ENCODE peak calls at places on chromosome 6, in nine cellular contexts. R is CD8-positive, alpha-beta T cell; I is neural crest cell; C is ovary; Z is uterus; W is A549; O is tibial nerve; Y is lung; B is GM13976. T is an unnamed sample.

GRCh38 chr6:570812-571211 is 86.1 kb downstream of the HUS1B start:
- DNase-seq in Z (no peak), I (no peak), W (no peak), B (no peak), R (no peak), C (no peak), O (no peak), Y (no peak), T (no peak)

GRCh38 chr6:99521557-99522286 is 6.5 kb upstream of the USP45 start:
- DNase-seq in I (no peak), B (no peak), C (peak; percentile 46), W (peak; percentile 2), R (no peak), O (no peak), Y (peak; percentile 35), Z (peak; percentile 38), T (no peak)

GRCh38 chr6:111712398-111712797 is 106.7 kb upstream of the TRAF3IP2 start:
- DNase-seq in Y (no peak), R (no peak), B (no peak), W (peak; percentile 28), I (no peak), Z (no peak), O (no peak), C (peak; percentile 58), T (no peak)

GRCh38 chr6:13508711-13509705 is 21.6 kb upstream of the GFOD1 start:
- DNase-seq in Z (no peak), W (no peak), O (no peak), Y (no peak), I (no peak), B (peak; percentile 40), R (no peak), C (no peak), T (no peak)

GRCh38 chr6:1316482-1317220 is 4.8 kb downstream of the FOXQ1 start:
- DNase-seq in R (no peak), Y (no peak), C (no peak), Z (no peak), W (no peak), I (no peak), O (no peak), B (peak; percentile 40), T (no peak)

GRCh38 chr6:68638225-68638900 is 3.3 kb downstream of the ADGRB3 start:
- DNase-seq in B (peak; percentile 30), C (peak; percentile 38), O (no peak), Y (no peak), W (peak; percentile 34), Z (peak; percentile 35), I (peak; percentile 36), R (no peak), T (no peak)

GRCh38 chr6:140182819-140183218 is 808.4 kb upstream of the CITED2 start:
- DNase-seq in O (no peak), C (no peak), I (no peak), Y (no peak), R (no peak), Z (no peak), B (no peak), W (no peak), T (no peak)

GRCh38 chr6:66568271-66568670 is 861.2 kb upstream of the EYS start:
- DNase-seq in R (no peak), C (no peak), I (no peak), W (peak; percentile 0), O (no peak), B (no peak), Y (no peak), Z (no peak), T (no peak)

GRCh38 chr6:167572106-167572505 is 247.2 kb downstream of the TTLL2 start:
- DNase-seq in C (no peak), B (no peak), Y (no peak), Z (no peak), I (no peak), R (no peak), O (no peak), W (no peak), T (no peak)

GRCh38 chr6:130882370-130882769 is 55.2 kb downstream of the SMLR1 start:
- DNase-seq in B (no peak), Z (no peak), Y (no peak), W (no peak), C (no peak), R (no peak), I (no peak), O (no peak), T (no peak)

GRCh38 chr6:35024601-35025054 is 116.5 kb downstream of the TCP11 start:
- DNase-seq in B (no peak), W (peak; percentile 78), Y (peak; percentile 80), O (no peak), R (no peak), I (no peak), C (no peak), Z (no peak), T (no peak)

GRCh38 chr6:169976301-169977081 is 225.1 kb downstream of the ERMARD start:
- DNase-seq in O (no peak), I (no peak), R (no peak), Y (no peak), B (no peak), W (no peak), Z (no peak), C (no peak), T (no peak)

GRCh38 chr6:136784910-136785746 is 7.1 kb downstream of the MAP3K5 start:
- DNase-seq in O (peak; percentile 21), W (no peak), I (no peak), R (peak; percentile 16), Y (peak; percentile 59), B (no peak), Z (no peak), C (peak; percentile 66), T (no peak)

GRCh38 chr6:109000289-109000688 is 94.4 kb downstream of the SESN1 start:
- DNase-seq in Z (no peak), B (no peak), Y (no peak), I (no peak), O (no peak), W (no peak), C (no peak), R (no peak), T (no peak)

GRCh38 chr6:14510038-14510437 is 392.5 kb downstream of the CD83 start:
- DNase-seq in C (no peak), W (no peak), I (no peak), Y (no peak), O (no peak), B (no peak), Z (no peak), R (no peak), T (no peak)
- TF ChIP-seq CTCF in C (no peak), W (no peak), I (no peak), Y (no peak), O (no peak), B (no peak), Z (no peak), R (no peak), T (no peak)

DNA sequence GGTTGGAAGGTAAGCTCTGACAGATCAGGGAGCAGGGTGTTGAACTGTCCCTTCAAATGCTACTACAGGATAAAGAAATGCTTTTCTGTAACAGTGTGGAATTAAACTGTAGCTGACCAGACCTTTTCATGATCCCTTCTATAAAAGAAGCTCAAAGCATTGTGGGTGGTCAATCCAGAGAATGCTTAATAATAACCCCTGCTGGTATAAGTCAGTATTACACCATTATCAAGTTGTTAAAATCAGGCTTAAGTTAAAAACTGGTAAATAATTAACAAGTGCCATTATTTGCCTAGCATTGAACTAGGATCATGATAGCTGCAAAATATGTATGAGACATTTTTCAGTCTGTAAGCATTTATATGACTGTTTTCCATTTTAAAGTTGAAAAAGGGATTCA is 468.9 kb downstream of the PKHD1 start:
- DNase-seq in I (no peak), B (no peak), C (no peak), O (no peak), Y (no peak), R (no peak), W (peak; percentile 15), Z (no peak), T (no peak)
- TF ChIP-seq CTCF in I (peak; percentile 65), B (no peak), C (no peak), O (no peak), Y (no peak), R (peak; percentile 35), W (no peak), Z (no peak), T (no peak)

GRCh38 chr6:131949909-131950766 is 1.0 kb downstream of the CCN2 start:
- DNase-seq in Y (peak; percentile 86), I (peak; percentile 74), R (no peak), Z (peak; percentile 87), C (peak; percentile 85), O (peak; percentile 52), W (peak; percentile 75), B (peak; percentile 69), T (peak; percentile 21)

GRCh38 chr6:131948221-131948661 is 2.9 kb downstream of the CCN2 start:
- DNase-seq in Z (no peak), Y (no peak), O (no peak), W (no peak), R (no peak), C (no peak), B (no peak), I (no peak), T (no peak)

GRCh38 chr6:131950767-131951575 is at the start of gene CCN2:
- DNase-seq in O (peak; percentile 76), R (no peak), W (peak; percentile 94), I (peak; percentile 78), B (peak; percentile 36), Y (peak; percentile 90), C (peak; percentile 86), Z (peak; percentile 88), T (peak; percentile 33)

GRCh38 chr6:131948692-131949614 is 2.2 kb downstream of the CCN2 start:
- DNase-seq in Z (peak; percentile 58), C (peak; percentile 44), R (no peak), O (no peak), Y (no peak), I (no peak), B (no peak), W (no peak), T (no peak)

GRCh38 chr6:131949615-131949908 is 1.6 kb downstream of the CCN2 start:
- DNase-seq in B (no peak), O (no peak), C (no peak), Y (no peak), W (no peak), R (no peak), Z (no peak), I (no peak), T (no peak)
- TF ChIP-seq CTCF in B (no peak), O (no peak), C (no peak), Y (no peak), W (no peak), R (no peak), Z (no peak), I (no peak), T (no peak)

GRCh38 chr6:152954443-152954842 is 28.4 kb downstream of the FBXO5 start:
- DNase-seq in B (peak; percentile 32), Y (no peak), W (peak; percentile 7), C (no peak), O (no peak), R (no peak), Z (no peak), I (no peak), T (no peak)

GRCh38 chr6:152948150-152948768 is 34.6 kb downstream of the FBXO5 start:
- DNase-seq in Y (no peak), I (peak; percentile 8), R (no peak), W (peak; percentile 43), Z (no peak), O (no peak), C (no peak), B (peak; percentile 49), T (no peak)

GRCh38 chr6:152950240-152950639 is 32.6 kb downstream of the FBXO5 start:
- DNase-seq in I (no peak), C (no peak), O (no peak), W (no peak), Z (no peak), B (no peak), Y (no peak), R (no peak), T (no peak)

GRCh38 chr6:152952045-152952444 is 30.8 kb downstream of the FBXO5 start:
- DNase-seq in B (no peak), O (no peak), Y (no peak), C (no peak), I (no peak), Z (no peak), R (no peak), W (no peak), T (no peak)

GRCh38 chr6:152952866-152953509 is 29.9 kb downstream of the FBXO5 start:
- DNase-seq in Y (no peak), I (no peak), O (no peak), Z (no peak), W (peak; percentile 44), C (no peak), B (peak; percentile 43), R (no peak), T (no peak)
- TF ChIP-seq CTCF in Y (no peak), I (peak; percentile 67), O (peak; percentile 48), Z (no peak), W (peak; percentile 57), C (no peak), B (peak; percentile 42), R (peak; percentile 26), T (no peak)